ENCODE peak calls at places on chromosomes 3 and 15, in ten cellular contexts. G is uterus; V is kidney tubule cell; C is amniotic stem cell; E is dermis blood vessel endothelial cell; P is aorta; K is activated CD4-positive, CD25-positive, alpha-beta regulatory T cell; U is AG09309; X is fibroblast of lung; T is left lobe of liver. B is an unnamed sample.

GRCh38 chr3:126986001-126986400 is 3.1 kb downstream of the PLXNA1 start:
- DNase-seq in G (no peak), V (no peak), C (no peak), E (no peak), P (no peak), K (no peak), U (no peak), X (no peak), T (no peak), B (no peak)

GRCh38 chr3:9697892-9698291 is 5.7 kb upstream of the CPNE9 start:
- DNase-seq in G (no peak), V (no peak), C (no peak), E (no peak), P (no peak), K (no peak), U (no peak), X (no peak), T (no peak), B (no peak)

GRCh38 chr3:4528802-4529201 is 35.7 kb downstream of the ITPR1 start:
- DNase-seq in G (peak), V (no peak), C (no peak), E (no peak), P (no peak), K (no peak), U (no peak), X (no peak), T (no peak), B (no peak)

GRCh38 chr3:16474304-16474703 is 39.2 kb downstream of the RFTN1 start:
- DNase-seq in G (no peak), V (peak), C (no peak), E (peak), P (no peak), K (no peak), U (no peak), X (peak), T (no peak), B (no peak)

GRCh38 chr3:32780735-32781210 is 37.0 kb upstream of the TRIM71 start:
- DNase-seq in G (peak), V (peak), C (no peak), E (peak), P (peak), K (no peak), U (no peak), X (peak), T (peak), B (no peak)

GRCh38 chr3:18666655-18667054 is 241.5 kb upstream of the SATB1 start:
- DNase-seq in G (no peak), V (no peak), C (no peak), E (no peak), P (no peak), K (no peak), U (no peak), X (no peak), T (no peak), B (no peak)

GRCh38 chr3:197224034-197224444 is 74.4 kb downstream of the DLG1 start:
- DNase-seq in G (no peak), V (peak), C (peak), E (peak), P (no peak), K (no peak), U (peak), X (peak), T (no peak), B (peak)

GRCh38 chr15:101179341-101180153 is 72.3 kb downstream of the CHSY1 start:
- DNase-seq in G (no peak), V (peak), C (no peak), E (no peak), P (no peak), K (no peak), U (peak), X (no peak), T (no peak), B (no peak)

GRCh38 chr15:35557544-35557943 is 11.6 kb upstream of the DPH6 start:
- DNase-seq in G (no peak), V (peak), C (peak), E (no peak), P (no peak), K (no peak), U (peak), X (peak), T (no peak), B (peak)

GRCh38 chr3:141544697-141545096 is 57.9 kb downstream of the RASA2 start:
- DNase-seq in G (no peak), V (no peak), C (no peak), E (peak), P (no peak), K (no peak), U (no peak), X (no peak), T (no peak), B (no peak)

GRCh38 chr3:105868450-105868744 is 415 bp downstream of the CBLB start:
- DNase-seq in G (peak), V (peak), C (peak), E (peak), P (peak), K (peak), U (no peak), X (peak), T (no peak), B (peak)

GRCh38 chr3:38489766-38490165 is 6.4 kb upstream of the EXOG start:
- DNase-seq in G (no peak), V (no peak), C (no peak), E (no peak), P (no peak), K (no peak), U (no peak), X (no peak), T (no peak), B (no peak)

GRCh38 chr3:173921741-173922140 is 524.2 kb downstream of the NLGN1 start:
- DNase-seq in G (no peak), V (no peak), C (no peak), E (no peak), P (no peak), K (no peak), U (no peak), X (no peak), T (no peak), B (no peak)

GRCh38 chr15:96073908-96074307 is 256.6 kb upstream of the NR2F2 start:
- DNase-seq in G (no peak), V (no peak), C (no peak), E (no peak), P (no peak), K (no peak), U (no peak), X (no peak), T (no peak), B (no peak)